ENCODE peak calls at places on chromosomes 5 and 9, in nine cellular contexts. T is NCI-H1694, P is fibroblast of the aortic adventitia, U is NCI-H2029, V is body of pancreas, I is OCI-M1, L is fibroblast of villous mesenchyme, Y is M059J, M is GM19239. D is an unnamed sample.

GRCh38 chr5:23655674-23656073 is 148.3 kb downstream of the PRDM9 start:
- DNase-seq in T (no peak), P (no peak), U (no peak), V (no peak), I (no peak), L (no peak), Y (no peak), M (no peak), D (no peak)

GRCh38 chr5:180133551-180133950 is 62.0 kb upstream of the RNF130 start:
- DNase-seq in T (no peak), P (no peak), U (no peak), V (no peak), I (no peak), L (no peak), Y (no peak), M (no peak), D (no peak)

GRCh38 chr9:136690841-136691261 is 3.6 kb upstream of the AGPAT2 start:
- DNase-seq in T (no peak), P (no peak), U (peak), V (peak), I (no peak), L (peak), Y (peak), M (no peak), D (no peak)

GRCh38 chr5:73902327-73903051 is 276.5 kb downstream of the ARHGEF28 start:
- DNase-seq in T (peak), P (peak), U (peak), V (peak), I (peak), L (peak), Y (peak), M (peak), D (peak)

GRCh38 chr9:72402744-72403143 is 37.7 kb upstream of the ZFAND5 start:
- DNase-seq in T (no peak), P (no peak), U (no peak), V (no peak), I (no peak), L (no peak), Y (no peak), M (no peak), D (no peak)

GRCh38 chr5:116479776-116480675 is 94.6 kb downstream of the SEMA6A start:
- DNase-seq in T (no peak), P (no peak), U (no peak), V (no peak), I (no peak), L (no peak), Y (no peak), M (no peak), D (no peak)

GRCh38 chr9:26856413-26857032 is 36.1 kb downstream of the CAAP1 start:
- DNase-seq in T (peak), P (peak), U (peak), V (peak), I (peak), L (peak), Y (peak), M (peak), D (peak)

GRCh38 chr5:110477923-110478322 is 248.5 kb downstream of the TMEM232 start:
- DNase-seq in T (no peak), P (peak), U (no peak), V (no peak), I (no peak), L (no peak), Y (no peak), M (no peak), D (no peak)

GRCh38 chr5:84403773-84404172 is 19.1 kb upstream of the EDIL3 start:
- DNase-seq in T (no peak), P (peak), U (no peak), V (no peak), I (no peak), L (peak), Y (peak), M (no peak), D (no peak)

GRCh38 chr9:69895659-69896058 is 75.0 kb downstream of the CFAP95 start:
- DNase-seq in T (no peak), P (no peak), U (no peak), V (no peak), I (no peak), L (no peak), Y (no peak), M (no peak), D (no peak)

GRCh38 chr5:10625700-10626472 is 62.0 kb downstream of the ANKRD33B start:
- DNase-seq in T (no peak), P (peak), U (no peak), V (no peak), I (no peak), L (no peak), Y (no peak), M (no peak), D (no peak)

GRCh38 chr5:143456952-143457547 is 53.6 kb upstream of the NR3C1 start:
- DNase-seq in T (no peak), P (peak), U (no peak), V (no peak), I (no peak), L (peak), Y (peak), M (no peak), D (no peak)

D was measured in DND-41.